ENCODE peak calls at places on chromosomes 16 and 17, in four cellular contexts. V, I, Z and Q are unnamed samples.

GRCh38 chr16:57361384-57361783 is 2.8 kb downstream of the CCL22 start:
- DNase-seq in V (peak), I (peak), Z (no peak), Q (no peak)

GRCh38 chr17:6303664-6304063 is 131.3 kb downstream of the AIPL1 start:
- DNase-seq in V (no peak), I (no peak), Z (no peak), Q (no peak)

GRCh38 chr17:35169964-35170363 is 22.3 kb downstream of the UNC45B start:
- DNase-seq in V (no peak), I (no peak), Z (peak), Q (no peak)

GRCh38 chr16:27676807-27677206 is 126.9 kb downstream of the KATNIP start:
- DNase-seq in V (no peak), I (no peak), Z (no peak), Q (no peak)

GRCh38 chr16:53629151-53629550 is 74.5 kb downstream of the RPGRIP1L start:
- DNase-seq in V (no peak), I (no peak), Z (no peak), Q (no peak)

GRCh38 chr16:71557299-71557698 is 19.6 kb downstream of the TAT start:
- DNase-seq in V (no peak), I (no peak), Z (no peak), Q (no peak)

GRCh38 chr17:48028736-48029135 is 8.9 kb downstream of the COPZ2 start:
- DNase-seq in V (no peak), I (no peak), Z (no peak), Q (no peak)

GRCh38 chr16:9429946-9430345 is 338.5 kb downstream of the HAPSTR1 start:
- DNase-seq in V (no peak), I (no peak), Z (no peak), Q (no peak)

GRCh38 chr17:75625813-75626486 is 7.3 kb upstream of the SMIM5 start:
- DNase-seq in V (no peak), I (no peak), Z (no peak), Q (no peak)

GRCh38 chr17:69050999-69051775 is 9.5 kb downstream of the ABCA9 start:
- DNase-seq in V (no peak), I (no peak), Z (no peak), Q (no peak)

GRCh38 chr17:76384987-76385891 is 830 bp downstream of the SPHK1 start:
- DNase-seq in V (peak), I (peak), Z (no peak), Q (no peak)

GRCh38 chr16:21100447-21100846 is 50.2 kb downstream of the DNAH3 start:
- DNase-seq in V (no peak), I (no peak), Z (no peak), Q (no peak)

GRCh38 chr17:7842950-7843535 is 9.0 kb downstream of the KDM6B start:
- DNase-seq in V (peak), I (peak), Z (no peak), Q (no peak)

GRCh38 chr17:11245187-11245586 is 4.2 kb downstream of the SHISA6 start:
- DNase-seq in V (no peak), I (no peak), Z (peak), Q (no peak)

GRCh38 chr17:335691-336090 is 16.9 kb downstream of the RPH3AL start:
- DNase-seq in V (no peak), I (no peak), Z (no peak), Q (no peak)

GRCh38 chr16:4795181-4795827 is at the start of gene SMIM22:
- DNase-seq in V (peak), I (no peak), Z (no peak), Q (no peak)

GRCh38 chr17:42050360-42051012 is at the start of gene C17orf113:
- DNase-seq in V (peak), I (peak), Z (no peak), Q (no peak)

GRCh38 chr17:79002796-79003593 is 6.6 kb downstream of the CANT1 start:
- DNase-seq in V (no peak), I (peak), Z (peak), Q (no peak)

GRCh38 chr16:84844049-84844350 is 24.2 kb downstream of the CRISPLD2 start:
- DNase-seq in V (no peak), I (no peak), Z (no peak), Q (no peak)

GRCh38 chr17:48456584-48456983 is 26.6 kb upstream of the SKAP1 start:
- DNase-seq in V (no peak), I (no peak), Z (no peak), Q (no peak)

GRCh38 chr17:15171433-15172047 is 93.6 kb downstream of the PMP22 start:
- DNase-seq in V (peak), I (peak), Z (peak), Q (peak)

GRCh38 chr16:69123894-69124293 is 8.5 kb downstream of the CHTF8 start:
- DNase-seq in V (peak), I (no peak), Z (peak), Q (no peak)

GRCh38 chr16:86074651-86075487 is 175.9 kb downstream of the IRF8 start:
- DNase-seq in V (no peak), I (no peak), Z (no peak), Q (no peak)

GRCh38 chr17:2412561-2413021 is 11.7 kb upstream of the MNT start:
- DNase-seq in V (no peak), I (no peak), Z (peak), Q (no peak)

GRCh38 chr16:12130691-12131302 is 154.3 kb downstream of the SNX29 start:
- DNase-seq in V (no peak), I (peak), Z (no peak), Q (no peak)

GRCh38 chr16:82061861-82062525 is 26.9 kb downstream of the HSD17B2 start:
- DNase-seq in V (no peak), I (no peak), Z (peak), Q (no peak)

GRCh38 chr17:39083270-39083669 is 68.2 kb downstream of the PLXDC1 start:
- DNase-seq in V (peak), I (no peak), Z (no peak), Q (no peak)

GRCh38 chr16:25798065-25798464 is 106.3 kb downstream of the HS3ST4 start:
- DNase-seq in V (no peak), I (no peak), Z (no peak), Q (no peak)

GRCh38 chr16:20957153-20957552 is 56.6 kb downstream of the LYRM1 start:
- DNase-seq in V (no peak), I (no peak), Z (no peak), Q (no peak)

GRCh38 chr16:87176735-87177134 is 140.5 kb downstream of the C16orf95 start:
- DNase-seq in V (no peak), I (no peak), Z (no peak), Q (no peak)

GRCh38 chr17:178292-179065 is 3.0 kb downstream of the DOC2B start:
- DNase-seq in V (no peak), I (no peak), Z (no peak), Q (no peak)

GRCh38 chr17:49836111-49837030 is 11.5 kb downstream of the TAC4 start:
- DNase-seq in V (peak), I (no peak), Z (no peak), Q (no peak)

GRCh38 chr17:44875761-44876160 is 23.5 kb downstream of the EFTUD2 start:
- DNase-seq in V (no peak), I (no peak), Z (no peak), Q (no peak)

GRCh38 chr17:1399366-1399678 is 700 bp downstream of the YWHAE start:
- DNase-seq in V (peak), I (no peak), Z (peak), Q (peak)

GRCh38 chr17:28551421-28552186 is 820 bp downstream of the UNC119 start:
- DNase-seq in V (no peak), I (no peak), Z (no peak), Q (no peak)

GRCh38 chr17:28553000-28553505 is 629 bp upstream of the UNC119 start:
- DNase-seq in V (no peak), I (no peak), Z (no peak), Q (no peak)

GRCh38 chr17:28552201-28552999 is at the start of gene UNC119:
- DNase-seq in V (peak), I (peak), Z (no peak), Q (peak)

GRCh38 chr17:28555022-28555421 is 2.6 kb upstream of the UNC119 start:
- DNase-seq in V (no peak), I (no peak), Z (no peak), Q (no peak)

GRCh38 chr17:28554565-28554964 is 2.1 kb upstream of the UNC119 start:
- DNase-seq in V (no peak), I (no peak), Z (no peak), Q (no peak)
- TF ChIP-seq CTCF in V (no peak), I (peak), Z (no peak), Q (no peak)

GRCh38 chr17:29066053-29066452 is 23.1 kb downstream of the PIPOX start:
- DNase-seq in V (no peak), I (no peak), Z (no peak), Q (no peak)
- TF ChIP-seq CTCF in V (no peak), I (no peak), Z (no peak), Q (no peak)

GRCh38 chr17:73643012-73643845 is 1.0 kb downstream of the SDK2 start:
- DNase-seq in V (peak), I (no peak), Z (peak), Q (no peak)
- TF ChIP-seq CTCF in V (no peak), I (peak), Z (no peak), Q (peak)

DNA sequence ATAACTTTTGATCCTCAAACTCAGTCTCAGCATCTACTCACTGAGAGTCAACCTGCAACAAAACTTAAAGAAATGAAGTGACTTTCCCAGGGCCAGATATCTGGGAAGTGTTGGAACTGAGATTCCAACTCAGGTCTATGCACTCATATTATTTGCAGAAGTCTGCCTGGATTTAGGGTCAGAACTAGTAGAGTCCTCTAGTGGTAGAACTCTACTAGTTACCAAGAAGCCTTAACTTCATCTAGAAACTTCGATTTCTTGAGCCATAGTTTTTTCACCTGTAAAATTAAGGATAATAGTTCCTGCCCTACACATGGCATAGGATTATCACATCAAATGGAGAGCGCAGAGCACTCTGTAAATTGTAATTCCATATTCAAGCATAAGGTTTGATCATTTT is 23.4 kb upstream of the KRT24 start:
- DNase-seq in V (no peak), I (no peak), Z (no peak), Q (no peak)
- TF ChIP-seq CTCF in V (peak), I (peak), Z (no peak), Q (peak)

GRCh38 chr17:17972126-17972951 is at the start of the genes DRC3 and TOM1L2:
- DNase-seq in V (peak), I (peak), Z (peak), Q (peak)
- TF ChIP-seq CTCF in V (no peak), I (peak), Z (no peak), Q (peak)